ENCODE peak calls at places on chromosomes 2 and 18, in seven cellular contexts. D is A549, Q is neuronal stem cell, T is trophoblast cell, Y is HCT116, V is mesendoderm, U is OCI-LY7. H is an unnamed sample. For H3K4me1, the result is how much of the 10 kb centered on the place peaks cover.

GRCh38 chr2:172489682-172490081 is 62.3 kb downstream of the ITGA6 start:
- DNase-seq in D (no peak), V (no peak), U (no peak), Y (no peak), Q (no peak), T (no peak), H (no peak)

GRCh38 chr18:31719363-31720006 is 35.1 kb upstream of the B4GALT6 start:
- DNase-seq in U (no peak), Q (no peak), D (no peak), T (peak), V (no peak), Y (no peak), H (no peak)

GRCh38 chr2:54106631-54107454 is 8.6 kb upstream of the ACYP2 start:
- DNase-seq in V (peak), Y (peak), Q (no peak), U (peak), D (peak), T (peak), H (peak)

GRCh38 chr18:33010149-33010548 is 237.3 kb upstream of the KLHL14 start:
- DNase-seq in Q (no peak), Y (no peak), T (no peak), V (peak), U (no peak), D (no peak), H (no peak)

GRCh38 chr2:101418704-101419663 is 31.7 kb upstream of the CREG2 start:
- DNase-seq in V (peak), Y (peak), T (peak), D (peak), Q (peak), U (peak), H (peak)

GRCh38 chr2:11121099-11121822 is 34.0 kb upstream of the SLC66A3 start:
- DNase-seq in V (peak), T (peak), U (no peak), Y (no peak), Q (no peak), D (no peak), H (peak)

GRCh38 chr2:240304746-240305161 is 130.7 kb upstream of the GPC1 start:
- DNase-seq in V (no peak), D (no peak), Y (no peak), Q (no peak), T (no peak), U (no peak), H (no peak)

GRCh38 chr2:136052374-136053362 is 65.3 kb downstream of the CXCR4 start:
- DNase-seq in U (peak), Y (no peak), Q (no peak), T (no peak), V (peak), D (no peak), H (no peak)

GRCh38 chr18:50637961-50638622 is 78.2 kb downstream of the MAPK4 start:
- DNase-seq in V (no peak), U (no peak), D (no peak), Y (no peak), Q (no peak), T (no peak), H (no peak)

GRCh38 chr2:205768341-205768740 is 86.0 kb downstream of the NRP2 start:
- DNase-seq in Q (no peak), Y (no peak), T (no peak), D (no peak), V (no peak), U (no peak), H (no peak)

GRCh38 chr2:1618974-1619373 is 125.3 kb downstream of the PXDN start:
- DNase-seq in T (no peak), Q (no peak), D (no peak), Y (no peak), V (no peak), U (no peak), H (no peak)

GRCh38 chr2:1620081-1620480 is 124.2 kb downstream of the PXDN start:
- DNase-seq in V (no peak), U (no peak), T (no peak), D (no peak), Q (no peak), Y (no peak), H (no peak)

GRCh38 chr2:1621501-1621900 is 122.8 kb downstream of the PXDN start:
- DNase-seq in U (no peak), D (no peak), Q (no peak), V (no peak), Y (no peak), T (no peak), H (no peak)

GRCh38 chr2:1622521-1623200 is 121.7 kb downstream of the PXDN start:
- DNase-seq in Y (no peak), D (no peak), T (no peak), U (no peak), V (no peak), Q (no peak), H (no peak)

DNA sequence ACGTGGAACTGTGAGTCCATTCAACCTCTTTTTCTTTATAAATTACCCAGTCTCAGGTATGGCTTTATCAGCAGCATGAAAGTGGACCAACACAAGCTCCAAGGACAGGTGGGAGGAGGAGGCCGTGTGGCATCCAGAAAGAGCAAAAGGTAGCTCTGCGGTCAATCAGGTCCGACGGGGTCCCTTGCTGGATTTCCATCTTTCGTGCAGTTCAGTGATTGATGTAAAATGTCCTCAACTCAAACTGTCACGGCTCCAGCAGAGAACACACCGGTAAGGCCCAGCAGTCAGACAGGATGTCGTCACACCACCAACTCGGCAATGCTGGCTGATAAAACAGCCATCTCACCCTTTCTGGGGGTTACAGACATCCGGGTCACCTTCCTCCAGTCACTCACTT is 123.3 kb downstream of the PXDN start:
- DNase-seq in Y (no peak), U (no peak), V (no peak), Q (no peak), T (no peak), D (no peak), H (no peak)
- H3K4me1 ChIP-seq in Y (under half), U (under half), V (under half), Q (under half), T (under half), D (under half), H (under half)

GRCh38 chr2:68235090-68235489 is 17.2 kb downstream of the PPP3R1 start:
- DNase-seq in V (no peak), Q (no peak), D (no peak), U (no peak), Y (no peak), T (no peak), H (no peak)

GRCh38 chr2:68237404-68237803 is 14.9 kb downstream of the PPP3R1 start:
- DNase-seq in D (no peak), U (no peak), Q (no peak), Y (no peak), V (no peak), T (no peak), H (no peak)

GRCh38 chr2:68236080-68236734 is 16.1 kb downstream of the PPP3R1 start:
- DNase-seq in V (no peak), D (no peak), Y (no peak), U (no peak), Q (no peak), T (no peak), H (no peak)

GRCh38 chr2:68237976-68238580 is 14.3 kb downstream of the PPP3R1 start:
- DNase-seq in Q (no peak), U (no peak), D (no peak), Y (no peak), V (no peak), T (no peak), H (no peak)

DNA sequence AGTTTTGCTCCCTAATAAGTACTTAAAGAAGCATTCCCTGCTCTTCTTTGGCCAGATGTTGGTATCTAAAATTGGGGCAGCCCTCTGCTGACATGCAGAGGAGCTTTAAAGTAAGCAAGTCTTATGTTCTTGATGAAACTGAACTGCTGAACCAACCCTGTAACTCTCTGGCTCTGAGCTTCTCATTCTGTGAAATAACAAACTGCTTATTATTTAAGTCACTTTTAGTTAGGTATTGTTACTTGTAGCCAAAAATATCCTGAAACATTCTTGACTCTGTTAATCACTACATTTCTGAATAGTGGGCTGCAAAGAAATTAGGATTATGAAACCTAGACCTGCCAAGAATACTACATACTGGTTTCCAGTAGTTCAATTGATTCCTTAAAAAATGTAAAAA is 15.5 kb downstream of the PPP3R1 start:
- DNase-seq in Y (no peak), D (no peak), U (no peak), T (no peak), V (no peak), Q (no peak), H (no peak)
- H3K27ac ChIP-seq in Y (no peak), D (no peak), U (no peak), T (no peak), V (no peak), Q (no peak), H (no peak)

DNA sequence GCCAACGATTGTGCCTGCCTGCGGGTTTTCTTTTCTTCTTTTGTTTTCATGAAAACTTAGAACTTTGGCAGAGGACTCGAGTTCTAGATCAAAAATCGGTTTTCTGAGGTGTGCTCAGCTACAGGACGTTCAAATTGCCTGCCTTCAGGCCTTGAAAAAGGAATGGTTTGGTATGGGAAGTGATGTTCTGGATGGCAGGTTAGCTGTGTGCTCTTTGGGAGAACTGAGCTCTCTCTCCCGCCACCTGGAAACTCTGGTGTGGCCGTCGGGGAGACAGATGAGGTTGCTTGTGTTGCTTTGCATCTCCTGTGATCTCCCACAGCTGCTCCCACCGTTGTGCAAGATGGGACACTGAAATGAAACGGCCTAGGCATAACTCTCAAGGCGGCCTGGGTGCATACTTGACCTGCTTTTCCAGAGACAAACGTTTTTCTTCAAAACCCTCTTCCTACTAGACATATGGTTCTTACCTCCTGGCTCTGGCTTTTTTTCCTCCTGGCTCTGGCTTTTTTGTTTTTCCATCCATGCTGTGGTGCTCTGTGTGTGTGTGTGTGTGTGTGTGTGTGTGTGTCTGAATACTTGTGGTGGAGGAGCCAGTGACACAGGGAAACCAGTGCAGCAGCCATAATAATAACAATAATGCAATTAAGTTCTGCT is 2.0 kb downstream of the FMNL2 start:
- DNase-seq in D (no peak), Q (peak), T (peak), V (peak), U (no peak), Y (no peak), H (peak)
- H3K4me2 ChIP-seq in D (peak), Q (peak), T (peak), V (peak), U (no peak), Y (peak), H (peak)

GRCh38 chr2:215407596-215408264 is 28.1 kb downstream of the FN1 start:
- DNase-seq in D (no peak), Y (no peak), T (no peak), U (no peak), V (no peak), Q (no peak), H (no peak)

GRCh38 chr2:215407061-215407460 is 28.8 kb downstream of the FN1 start:
- DNase-seq in Y (no peak), Q (no peak), U (no peak), D (no peak), V (no peak), T (no peak), H (no peak)

GRCh38 chr2:215404357-215404719 is 31.5 kb downstream of the FN1 start:
- DNase-seq in V (no peak), D (no peak), Q (no peak), T (no peak), Y (no peak), U (no peak), H (no peak)

GRCh38 chr2:215403441-215404356 is 32.2 kb downstream of the FN1 start:
- DNase-seq in U (no peak), V (no peak), Y (no peak), Q (no peak), D (no peak), T (no peak), H (no peak)

GRCh38 chr2:215405722-215406581 is 29.9 kb downstream of the FN1 start:
- DNase-seq in V (no peak), U (no peak), Y (no peak), T (no peak), D (no peak), Q (no peak), H (no peak)
- H3K4me1 ChIP-seq in V (under half), U (under half), Y (under half), T (under half), D (under half), Q (under half), H (under half)

GRCh38 chr2:9844581-9844980 is 1.3 kb downstream of the TAF1B start:
- DNase-seq in T (peak), Y (no peak), Q (no peak), V (no peak), D (no peak), U (peak), H (no peak)
- H3K27ac ChIP-seq in T (no peak), Y (no peak), Q (no peak), V (no peak), D (peak), U (peak), H (no peak)

GRCh38 chr2:203659650-203660049 is 46.8 kb upstream of the CD28 start:
- DNase-seq in Y (no peak), V (no peak), Q (no peak), U (peak), D (no peak), T (no peak), H (no peak)
- H3K4me2 ChIP-seq in Y (no peak), V (no peak), Q (no peak), U (peak), D (no peak), T (no peak), H (no peak)

DNA sequence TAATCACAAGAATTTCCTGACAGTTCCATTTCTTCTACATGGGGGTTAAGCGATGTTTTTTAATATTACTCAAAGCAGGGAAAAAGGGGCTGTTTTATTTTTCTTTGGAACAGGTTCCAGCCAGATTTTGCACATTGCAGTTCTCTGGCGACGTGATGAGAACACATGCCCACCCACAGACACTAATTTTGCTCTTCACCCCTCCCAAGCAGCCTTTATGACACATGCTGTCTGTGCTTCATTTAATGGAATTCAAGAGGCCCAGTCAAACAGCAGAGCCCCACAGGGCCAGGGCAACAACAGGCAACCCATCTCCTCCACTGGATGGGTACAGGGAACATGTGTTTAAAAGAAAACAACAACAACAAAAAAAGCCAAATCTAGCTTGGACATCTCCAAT is 70.8 kb downstream of the SPRED2 start:
- DNase-seq in V (no peak), Y (no peak), T (no peak), D (no peak), Q (no peak), U (no peak), H (no peak)
- H3K4me1 ChIP-seq in V (under half), Y (half or more), T (under half), D (under half), Q (under half), U (half or more), H (under half)

DNA sequence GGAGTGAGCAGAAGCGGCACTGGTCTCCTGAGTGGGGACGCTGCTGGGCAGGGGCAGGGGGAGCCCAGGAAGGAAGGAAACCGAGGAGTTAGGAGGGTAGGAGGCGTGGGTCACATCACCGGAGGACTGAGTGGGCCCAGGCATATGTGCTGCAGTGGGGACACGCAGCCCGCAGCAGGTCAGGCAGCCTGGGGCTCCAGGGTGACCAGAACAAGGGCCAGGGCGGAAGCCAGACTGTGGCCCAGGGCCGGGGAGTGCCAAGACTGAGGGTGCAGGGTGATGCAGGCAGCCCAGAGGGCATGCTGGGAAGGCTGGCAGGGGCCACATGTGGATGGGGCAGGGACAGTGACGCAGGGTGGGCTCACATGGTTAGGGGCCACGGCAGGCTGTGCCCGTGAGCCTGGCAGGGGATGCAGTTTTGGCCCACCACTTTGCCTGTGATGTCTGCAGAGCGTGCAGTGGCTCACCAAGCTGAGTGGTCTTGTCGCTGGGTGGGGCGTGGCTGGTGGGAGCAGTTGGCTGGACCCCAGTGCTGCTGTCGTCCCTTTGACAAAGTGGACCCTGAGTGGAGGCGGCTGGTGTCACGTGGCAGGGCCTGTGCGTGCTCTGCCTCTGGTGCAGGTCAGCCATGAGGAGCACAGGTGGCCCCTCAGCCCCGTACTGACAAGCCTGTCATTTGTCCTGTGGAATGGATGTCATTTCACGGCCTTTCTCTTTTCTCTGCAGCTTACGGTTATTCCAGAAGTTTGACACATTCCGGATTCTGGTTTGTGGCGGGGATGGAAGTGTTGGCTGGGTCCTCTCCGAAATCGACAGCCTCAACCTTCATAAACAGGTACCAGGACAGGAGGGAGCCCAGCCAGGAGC is 87.1 kb downstream of the DGKD start:
- DNase-seq in U (no peak), T (no peak), Q (no peak), V (no peak), Y (no peak), D (no peak), H (no peak)
- H3K27ac ChIP-seq in U (no peak), T (no peak), Q (no peak), V (no peak), Y (no peak), D (peak), H (no peak)

GRCh38 chr2:217249490-217250451 is 389.9 kb upstream of the TNP1 start:
- DNase-seq in Y (no peak), D (no peak), V (no peak), U (no peak), Q (no peak), T (no peak), H (peak)
- H3K4me2 ChIP-seq in Y (no peak), D (no peak), V (no peak), U (no peak), Q (no peak), T (peak), H (peak)

GRCh38 chr2:217114117-217114516 is 254.3 kb upstream of the TNP1 start:
- DNase-seq in U (no peak), Q (no peak), D (no peak), Y (no peak), V (no peak), T (no peak), H (peak)
- H3K4me1 ChIP-seq in U (under half), Q (under half), D (under half), Y (under half), V (under half), T (under half), H (under half)

H was measured in neural progenitor cell.